ENCODE peak calls at places on chromosomes 7 and 10, in five cellular contexts. R, J, K, M and S are unnamed samples.

GRCh38 chr7:37916673-37917660 is at the start of gene SFRP4:
- DNase-seq in R (no peak), J (peak; percentile 84), K (peak; percentile 65), M (no peak), S (peak; percentile 84)

GRCh38 chr10:32149257-32149955 is 93.2 kb upstream of the KIF5B start:
- DNase-seq in R (no peak), J (peak; percentile 69), K (no peak), M (peak; percentile 36), S (peak; percentile 88)

GRCh38 chr10:70512149-70512611 is 33.6 kb downstream of the PALD1 start:
- DNase-seq in R (no peak), J (no peak), K (no peak), M (no peak), S (no peak)

GRCh38 chr7:47406766-47407129 is 175.2 kb downstream of the TNS3 start:
- DNase-seq in R (no peak), J (no peak), K (no peak), M (no peak), S (no peak)

GRCh38 chr7:134515569-134516468 is 11.5 kb upstream of the AKR1B10 start:
- DNase-seq in R (no peak), J (no peak), K (no peak), M (peak; percentile 44), S (no peak)

GRCh38 chr10:6721480-6721879 is 141.4 kb upstream of the PRKCQ start:
- DNase-seq in R (no peak), J (peak; percentile 58), K (no peak), M (no peak), S (peak; percentile 66)

GRCh38 chr7:136399378-136399777 is 422.2 kb upstream of the MTPN start:
- DNase-seq in R (no peak), J (no peak), K (no peak), M (no peak), S (no peak)

GRCh38 chr10:8721641-8722040 is 667.2 kb downstream of the GATA3 start:
- DNase-seq in R (no peak), J (no peak), K (no peak), M (no peak), S (no peak)

GRCh38 chr10:21402606-21403083 is 122.8 kb downstream of the SKIDA1 start:
- DNase-seq in R (no peak), J (no peak), K (no peak), M (no peak), S (no peak)

GRCh38 chr10:119115921-119116320 is 12.0 kb downstream of the DENND10 start:
- DNase-seq in R (no peak), J (no peak), K (no peak), M (no peak), S (no peak)

GRCh38 chr7:135160858-135161653 is 9.5 kb downstream of the CYREN start:
- DNase-seq in R (no peak), J (no peak), K (no peak), M (no peak), S (no peak)

GRCh38 chr10:102418612-102419560 is at the start of gene PSD:
- DNase-seq in R (no peak), J (no peak), K (no peak), M (no peak), S (no peak)

GRCh38 chr7:28203498-28204240 is 23.1 kb upstream of the JAZF1 start:
- DNase-seq in R (no peak), J (no peak), K (no peak), M (no peak), S (no peak)

GRCh38 chr7:111184960-111185359 is 94.0 kb downstream of the LRRN3 start:
- DNase-seq in R (no peak), J (no peak), K (no peak), M (no peak), S (no peak)

GRCh38 chr10:103021897-103022286 is 103.8 kb downstream of the CNNM2 start:
- DNase-seq in R (no peak), J (no peak), K (no peak), M (no peak), S (no peak)

GRCh38 chr7:49660170-49660783 is 113.2 kb upstream of the VWC2 start:
- DNase-seq in R (no peak), J (no peak), K (no peak), M (no peak), S (no peak)

GRCh38 chr10:123726381-123726780 is 60.2 kb downstream of the GPR26 start:
- DNase-seq in R (no peak), J (no peak), K (no peak), M (no peak), S (no peak)

GRCh38 chr10:130997267-130998045 is 314.1 kb downstream of the TCERG1L start:
- DNase-seq in R (no peak), J (no peak), K (no peak), M (no peak), S (no peak)

GRCh38 chr10:79243211-79244067 is 103.8 kb upstream of the PPIF start:
- DNase-seq in R (peak; percentile 52), J (peak; percentile 67), K (peak; percentile 68), M (no peak), S (no peak)

GRCh38 chr7:39465055-39465929 is 100.9 kb upstream of the YAE1 start:
- DNase-seq in R (peak; percentile 30), J (no peak), K (peak; percentile 44), M (no peak), S (peak; percentile 27)

GRCh38 chr7:156475179-156475578 is 165.4 kb upstream of the RNF32 start:
- DNase-seq in R (no peak), J (no peak), K (no peak), M (no peak), S (no peak)

GRCh38 chr7:128963327-128963757 is 25.6 kb downstream of the IRF5 start:
- DNase-seq in R (no peak), J (no peak), K (no peak), M (no peak), S (no peak)

GRCh38 chr7:134448359-134449229 is 10.3 kb downstream of the AKR1B1 start:
- DNase-seq in R (no peak), J (no peak), K (no peak), M (no peak), S (no peak)

GRCh38 chr7:117375380-117375779 is 51.9 kb downstream of the ASZ1 start:
- DNase-seq in R (no peak), J (no peak), K (no peak), M (no peak), S (no peak)

GRCh38 chr10:52652431-52653220 is 120.0 kb downstream of the MBL2 start:
- DNase-seq in R (no peak), J (no peak), K (no peak), M (no peak), S (no peak)

GRCh38 chr7:36746347-36746746 is 22.1 kb upstream of the AOAH start:
- DNase-seq in R (no peak), J (no peak), K (peak; percentile 81), M (no peak), S (no peak)

GRCh38 chr7:68265258-68265657 is 1268.6 kb downstream of the TYW1 start:
- DNase-seq in R (no peak), J (no peak), K (no peak), M (no peak), S (no peak)
- H3K9me3 ChIP-seq in R (no peaks in the 10 kb centered on the region), J (peaks cover 23% of the 10 kb centered on the region), K (no peaks in the 10 kb centered on the region), M (no peaks in the 10 kb centered on the region), S (no peaks in the 10 kb centered on the region)

GRCh38 chr7:53611043-53611442 is 575.6 kb downstream of the POM121L12 start:
- DNase-seq in R (no peak), J (no peak), K (no peak), M (no peak), S (no peak)
- H3K9me3 ChIP-seq in R (no peaks in the 10 kb centered on the region), J (no peaks in the 10 kb centered on the region), K (no peaks in the 10 kb centered on the region), M (no peaks in the 10 kb centered on the region), S (no peaks in the 10 kb centered on the region)

DNA sequence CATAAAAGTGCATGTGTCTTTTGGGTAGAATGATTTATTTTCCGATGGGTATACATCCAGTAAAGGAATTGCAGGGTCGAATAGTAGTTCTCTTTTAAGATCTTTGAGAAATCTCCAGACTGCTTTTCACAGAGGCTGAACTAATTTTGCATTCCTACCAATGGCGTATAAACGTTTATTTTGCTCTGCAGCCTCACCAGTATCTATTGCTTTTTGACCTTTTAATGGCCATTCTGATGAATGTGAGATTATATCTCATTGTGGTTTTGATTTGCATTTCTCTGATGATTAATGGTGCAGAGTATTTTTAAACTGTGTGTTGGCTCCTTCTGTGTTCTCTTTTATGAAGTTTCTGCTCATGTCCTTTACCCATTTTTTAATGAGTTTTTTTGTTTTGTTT is 1020.1 kb downstream of the NXPH1 start:
- DNase-seq in R (no peak), J (no peak), K (no peak), M (no peak), S (no peak)
- H3K9me3 ChIP-seq in R (no peaks in the 10 kb centered on the region), J (no peaks in the 10 kb centered on the region), K (no peaks in the 10 kb centered on the region), M (no peaks in the 10 kb centered on the region), S (no peaks in the 10 kb centered on the region)

DNA sequence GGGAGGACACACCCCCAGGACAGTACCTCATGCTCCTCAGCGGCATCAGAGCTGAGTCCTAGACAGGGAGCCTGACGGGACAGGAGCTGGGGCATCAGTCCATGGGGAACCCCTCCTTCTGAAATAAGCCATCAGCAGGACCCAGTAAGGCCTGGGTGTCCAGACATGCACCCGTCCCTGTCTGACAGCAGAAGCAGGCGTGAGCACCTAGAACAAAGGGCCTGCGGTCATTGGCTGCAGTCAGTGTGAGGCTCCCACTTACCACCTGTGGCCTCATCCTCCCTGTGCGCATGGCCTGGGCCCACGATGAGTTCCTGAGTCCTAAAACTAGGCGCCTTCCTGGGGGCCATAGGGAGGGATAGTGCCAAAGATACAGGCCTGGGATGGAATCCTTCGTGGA is 484.7 kb downstream of the PTPRN2 start:
- DNase-seq in R (no peak), J (no peak), K (no peak), M (no peak), S (no peak)
- H3K9me3 ChIP-seq in R (no peaks in the 10 kb centered on the region), J (no peaks in the 10 kb centered on the region), K (no peaks in the 10 kb centered on the region), M (no peaks in the 10 kb centered on the region), S (no peaks in the 10 kb centered on the region)

DNA sequence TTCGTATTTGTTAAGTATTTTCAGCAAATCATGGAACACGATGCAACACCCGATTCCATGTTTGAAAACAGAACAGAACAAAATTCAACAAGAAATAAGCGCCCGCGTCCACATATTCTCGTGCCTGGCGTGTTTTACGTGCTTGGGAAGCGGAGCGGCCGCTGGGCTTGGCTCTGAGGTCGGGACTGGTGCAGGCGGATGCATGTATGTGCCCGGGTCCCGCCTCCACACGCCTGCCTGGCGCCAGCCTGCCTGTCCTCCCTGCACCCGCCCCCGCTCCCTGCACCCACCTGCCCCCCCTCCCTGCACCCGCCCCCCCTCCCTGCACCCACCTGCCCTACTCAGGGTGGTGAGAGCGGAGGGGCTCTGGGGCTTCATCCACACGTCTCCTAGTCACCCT is 454.5 kb downstream of the DNAJB6 start:
- DNase-seq in R (no peak), J (no peak), K (peak; percentile 20), M (no peak), S (no peak)
- H3K9me3 ChIP-seq in R (no peaks in the 10 kb centered on the region), J (no peaks in the 10 kb centered on the region), K (no peaks in the 10 kb centered on the region), M (no peaks in the 10 kb centered on the region), S (no peaks in the 10 kb centered on the region)